ENCODE peak calls at places on chromosomes 1 and 21, in four cellular contexts. G is SK-N-SH; K is CD8-positive, alpha-beta memory T cell; U is body of pancreas. E is an unnamed sample.

GRCh38 chr1:243945727-243946126 is 95.7 kb upstream of the AKT3 start:
- DNase-seq in G (no peak), K (no peak), U (no peak), E (no peak)

GRCh38 chr1:913491-914252 is 10.1 kb upstream of the SAMD11 start:
- DNase-seq in U (no peak), G (no peak), K (no peak), E (no peak)

GRCh38 chr1:109214695-109215623 is 1.2 kb downstream of the SARS1 start:
- DNase-seq in G (peak; percentile 69), K (no peak), U (peak; percentile 63), E (peak; percentile 93)

GRCh38 chr1:234533975-234534876 is 55.2 kb upstream of the TARBP1 start:
- DNase-seq in K (no peak), U (peak; percentile 92), G (peak; percentile 58), E (no peak)

GRCh38 chr1:222382171-222382570 is 165.7 kb downstream of the HHIPL2 start:
- DNase-seq in G (no peak), U (no peak), K (no peak), E (no peak)

GRCh38 chr1:71399594-71399993 is 318.8 kb upstream of the ZRANB2 start:
- DNase-seq in G (no peak), K (no peak), U (no peak), E (no peak)

GRCh38 chr21:21971384-21971783 is 973.2 kb downstream of the NCAM2 start:
- DNase-seq in K (no peak), U (no peak), G (no peak), E (no peak)

GRCh38 chr1:182588460-182589396 is at the start of gene RNASEL:
- DNase-seq in G (no peak), U (peak; percentile 81), K (peak; percentile 64), E (peak; percentile 57)

GRCh38 chr1:64921761-64922160 is 44.6 kb downstream of the JAK1 start:
- DNase-seq in U (no peak), G (no peak), K (no peak), E (no peak)

DNA sequence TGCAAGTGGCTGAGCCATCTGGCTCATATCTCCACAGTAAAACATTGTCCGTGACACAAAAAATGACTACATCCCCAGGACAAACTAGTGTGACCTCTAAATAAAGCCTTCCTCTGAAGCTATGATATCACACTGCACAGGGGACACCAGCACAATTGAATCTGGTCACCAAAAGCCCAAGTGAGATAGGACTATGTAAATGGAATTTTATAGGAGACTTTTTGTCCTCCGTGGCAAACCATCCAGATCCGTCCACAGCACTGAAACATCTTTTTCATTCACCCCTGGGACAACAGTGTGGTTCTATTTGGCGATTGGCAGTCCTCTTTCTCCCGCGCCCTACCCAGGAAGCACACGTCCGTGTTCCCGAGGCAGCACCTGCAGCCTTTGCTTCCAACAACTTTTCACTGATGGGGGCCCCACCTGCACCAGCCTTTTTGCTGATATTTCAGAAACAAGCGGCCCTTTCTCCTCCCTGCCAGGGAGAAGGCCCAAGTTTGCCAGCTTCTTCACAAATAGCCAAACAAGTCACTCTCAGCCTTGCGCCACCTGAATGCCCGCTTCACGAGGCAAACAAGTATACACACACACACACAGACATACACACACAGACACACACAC is 47.4 kb downstream of the OLIG1 start:
- DNase-seq in G (no peak), K (no peak), U (no peak), E (no peak)
- H3K27ac ChIP-seq in G (no peak overlapping the region), K (no peak overlapping the region), U (no peak overlapping the region), E (no peak overlapping the region)

GRCh38 chr1:16211824-16212223 is 628 bp downstream of the ARHGEF19 start:
- DNase-seq in K (no peak), G (no peak), U (no peak), E (no peak)

GRCh38 chr1:16209132-16209846 is 3.2 kb downstream of the ARHGEF19 start:
- DNase-seq in U (no peak), G (no peak), K (no peak), E (no peak)

GRCh38 chr1:16210581-16210980 is 1.9 kb downstream of the ARHGEF19 start:
- DNase-seq in G (no peak), K (no peak), U (no peak), E (no peak)

GRCh38 chr1:16208270-16208987 is 4.0 kb downstream of the ARHGEF19 start:
- DNase-seq in U (peak; percentile 30), K (no peak), G (no peak), E (no peak)

DNA sequence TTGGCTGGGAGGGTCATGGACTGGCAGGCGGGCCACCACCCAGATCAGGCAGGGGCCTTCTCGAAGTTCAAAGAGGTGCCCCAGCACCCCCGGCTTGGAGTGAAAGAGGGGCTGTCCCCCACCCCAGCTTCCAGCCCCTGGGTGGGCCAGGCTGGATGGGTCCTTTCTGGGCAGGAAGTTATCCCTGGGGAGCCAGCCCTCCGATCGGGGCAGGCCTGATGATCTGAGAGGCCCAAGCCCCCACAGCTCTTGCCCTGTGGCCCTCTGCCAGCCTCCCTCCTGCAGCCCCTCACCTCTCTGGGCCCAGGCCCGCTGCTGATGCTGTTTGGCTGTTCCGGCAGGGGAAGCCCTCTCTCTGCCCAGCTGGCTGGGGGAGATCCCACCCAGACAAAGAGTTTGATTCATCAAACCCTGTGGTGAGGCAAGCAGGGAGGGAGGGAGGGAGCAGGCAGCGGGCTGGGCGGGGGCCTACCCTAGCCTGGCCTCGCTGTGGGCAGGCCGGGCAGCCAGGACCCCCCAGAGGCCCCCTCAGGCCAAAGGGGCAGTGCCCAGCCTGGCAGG is 2.5 kb downstream of the ARHGEF19 start:
- DNase-seq in K (no peak), G (no peak), U (no peak), E (no peak)
- H3K27ac ChIP-seq in K (no peak overlapping the region), G (no peak overlapping the region), U (peak overlapping the region; percentile 13), E (no peak overlapping the region)

GRCh38 chr1:117416546-117417117 is 49.4 kb downstream of the MAN1A2 start:
- DNase-seq in G (no peak), K (no peak), U (no peak), E (no peak)

GRCh38 chr1:117413412-117413811 is 46.2 kb downstream of the MAN1A2 start:
- DNase-seq in K (no peak), G (no peak), U (no peak), E (no peak)

GRCh38 chr1:117414943-117415342 is 47.7 kb downstream of the MAN1A2 start:
- DNase-seq in U (no peak), G (no peak), K (no peak), E (no peak)

GRCh38 chr1:117412472-117412871 is 45.2 kb downstream of the MAN1A2 start:
- DNase-seq in K (no peak), U (no peak), G (no peak), E (no peak)

GRCh38 chr1:117416004-117416403 is 48.8 kb downstream of the MAN1A2 start:
- DNase-seq in U (no peak), G (no peak), K (no peak), E (no peak)
- H3K27ac ChIP-seq in U (no peak overlapping the region), G (no peak overlapping the region), K (no peak overlapping the region), E (no peak overlapping the region)

DNA sequence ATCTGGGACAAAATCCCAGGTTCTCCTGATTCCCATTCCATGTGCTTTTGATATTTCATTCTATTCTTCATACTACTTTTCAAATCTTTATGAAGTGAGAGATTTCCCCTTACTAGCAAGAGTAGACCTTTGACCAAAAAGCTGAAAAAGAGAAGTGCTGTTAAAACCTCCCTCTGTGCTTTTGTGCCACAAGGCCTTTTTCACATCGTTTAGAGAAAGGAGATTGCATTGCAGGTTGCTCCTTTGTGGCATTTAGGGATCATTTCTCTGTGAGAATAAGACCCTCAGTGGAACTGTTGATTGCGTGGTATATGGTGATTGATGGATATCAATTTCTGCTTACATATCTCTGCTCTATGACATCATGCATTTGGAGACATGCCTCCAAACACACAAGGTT is 148.9 kb downstream of the TGFB2 start:
- DNase-seq in U (no peak), G (no peak), K (no peak), E (no peak)
- H3K27ac ChIP-seq in U (no peak overlapping the region), G (no peak overlapping the region), K (no peak overlapping the region), E (no peak overlapping the region)

GRCh38 chr1:239909894-239910293 is 181.8 kb upstream of the FMN2 start:
- DNase-seq in U (peak; percentile 47), K (no peak), G (no peak), E (no peak)
- H3K27ac ChIP-seq in U (no peak overlapping the region), K (no peak overlapping the region), G (no peak overlapping the region), E (no peak overlapping the region)

GRCh38 chr1:93441589-93441988 is 6.3 kb upstream of the FNBP1L start:
- DNase-seq in U (no peak), G (no peak), K (no peak), E (no peak)
- H3K27ac ChIP-seq in U (no peak overlapping the region), G (no peak overlapping the region), K (no peak overlapping the region), E (no peak overlapping the region)

DNA sequence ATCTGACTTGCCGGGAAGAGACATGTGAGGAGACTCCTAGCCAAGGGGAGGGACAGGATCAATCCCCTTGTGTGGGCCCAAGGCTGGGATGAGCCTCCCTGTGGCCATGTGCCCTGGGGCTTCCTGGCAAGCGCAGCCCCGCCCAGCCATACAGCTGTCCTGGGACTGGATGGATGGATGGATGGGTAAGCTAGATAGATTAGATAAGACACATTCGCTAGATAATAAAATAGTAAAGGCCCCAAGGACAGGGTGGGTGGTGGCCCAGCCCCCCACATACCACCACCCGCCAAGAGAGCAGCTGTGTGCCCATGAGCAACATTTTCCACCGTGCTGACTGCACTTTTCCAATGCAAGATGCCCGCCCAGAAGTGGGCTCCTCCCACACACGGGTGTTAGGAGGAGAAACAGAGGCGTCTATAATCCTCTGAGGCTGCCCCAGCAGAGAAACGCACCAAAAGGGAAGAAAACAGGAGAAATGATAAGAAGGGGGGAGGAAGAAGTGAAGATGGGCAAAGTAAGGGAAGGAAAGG is 25.1 kb downstream of the ZBTB17 start:
- DNase-seq in G (no peak), K (peak; percentile 35), U (no peak), E (no peak)
- H3K27ac ChIP-seq in G (peak overlapping the region; percentile 86), K (peak overlapping the region; percentile 87), U (peak overlapping the region; percentile 63), E (no peak overlapping the region)

GRCh38 chr1:165619647-165620151 is 11.3 kb upstream of the MGST3 start:
- DNase-seq in U (no peak), G (no peak), K (no peak), E (no peak)

GRCh38 chr1:165616054-165616612 is 14.9 kb upstream of the MGST3 start:
- DNase-seq in U (no peak), K (no peak), G (no peak), E (no peak)

GRCh38 chr1:165612062-165612461 is 19.0 kb upstream of the MGST3 start:
- DNase-seq in K (no peak), U (no peak), G (no peak), E (peak; percentile 66)

GRCh38 chr1:165616987-165617546 is 14.0 kb upstream of the MGST3 start:
- DNase-seq in K (no peak), G (no peak), U (no peak), E (no peak)
- H3K27ac ChIP-seq in K (no peak overlapping the region), G (no peak overlapping the region), U (no peak overlapping the region), E (no peak overlapping the region)

DNA sequence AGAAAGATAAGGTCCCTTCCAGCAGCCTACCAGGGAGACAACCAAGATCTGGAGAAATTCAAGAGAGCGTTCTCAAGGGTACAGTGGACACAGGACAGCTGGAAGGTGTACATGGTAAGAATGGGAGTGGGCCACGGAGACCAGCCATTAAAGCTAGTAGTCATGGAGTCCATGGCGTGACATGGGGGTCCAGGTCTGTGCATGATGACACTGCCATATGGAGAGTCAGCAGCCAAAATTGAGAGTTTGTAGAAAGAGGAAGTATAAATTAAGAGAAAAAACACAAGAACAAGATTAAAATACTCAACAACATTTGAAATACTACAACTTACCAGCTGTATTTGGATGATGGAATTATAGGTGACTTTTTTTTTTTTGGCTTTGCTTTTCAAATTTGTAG is 7.9 kb upstream of the LORICRIN start:
- DNase-seq in U (no peak), K (no peak), G (no peak), E (no peak)
- H3K27ac ChIP-seq in U (no peak overlapping the region), K (no peak overlapping the region), G (no peak overlapping the region), E (no peak overlapping the region)

GRCh38 chr1:2025491-2025981 is 6.4 kb downstream of the GABRD start:
- DNase-seq in U (no peak), G (no peak), K (no peak), E (no peak)
- H3K27ac ChIP-seq in U (no peak overlapping the region), G (no peak overlapping the region), K (no peak overlapping the region), E (no peak overlapping the region)